ENCODE peak calls at places on chromosomes 16 and 17, in nine cellular contexts. One of them, this sample, is unnamed.

GRCh38 chr16:85676466-85676865 is 12.3 kb downstream of the GINS2 start:
- ATAC-seq in activated naive CD8-positive, alpha-beta T cell treated with anti-CD3 and anti-CD28 coated beads, Interleukin-2, amount 50 U/mL, for 24 hours: no peak
- ATAC-seq in T-cell: no peak
- ATAC-seq in CD8-positive, alpha-beta T cell: no peak
- ATAC-seq in activated CD8-positive, alpha-beta T cell treated with anti-CD3 and anti-CD28 coated beads for 36 hours: no peak
- ATAC-seq in activated T-cell treated with anti-CD3 and anti-CD28 coated beads, Interleukin-2, amount 50 U/mL, for 4 hours: no peak
- ATAC-seq in stimulated activated naive B cell treated with anti-CD40 and anti-IgM and Interleukin-4, amounts not matched to agents 10 μg/mL and 1 μg/mL and 100 μg/mL, for 72 hours: no peak
- ATAC-seq in naive B cell: no peak
- ATAC-seq in Panc1: no peak
- ATAC-seq in this sample: no peak

GRCh38 chr16:27867122-27868110 is 196.1 kb downstream of the GSG1L start:
- ATAC-seq in activated CD8-positive, alpha-beta T cell treated with anti-CD3 and anti-CD28 coated beads for 36 hours: peak; percentile 99
- ATAC-seq in T-cell: peak; percentile 54
- ATAC-seq in activated naive CD8-positive, alpha-beta T cell treated with anti-CD3 and anti-CD28 coated beads, Interleukin-2, amount 50 U/mL, for 24 hours: peak; percentile 69
- ATAC-seq in stimulated activated naive B cell treated with anti-CD40 and anti-IgM and Interleukin-4, amounts not matched to agents 10 μg/mL and 1 μg/mL and 100 μg/mL, for 72 hours: peak; percentile 46
- ATAC-seq in CD8-positive, alpha-beta T cell: peak; percentile 78
- ATAC-seq in naive B cell: no peak
- ATAC-seq in Panc1: peak; percentile 94
- ATAC-seq in activated T-cell treated with anti-CD3 and anti-CD28 coated beads, Interleukin-2, amount 50 U/mL, for 4 hours: peak; percentile 62
- ATAC-seq in this sample: peak; percentile 93

GRCh38 chr17:18093616-18094408 is 6.1 kb downstream of the DRG2 start:
- ATAC-seq in CD8-positive, alpha-beta T cell: no peak
- ATAC-seq in stimulated activated naive B cell treated with anti-CD40 and anti-IgM and Interleukin-4, amounts not matched to agents 10 μg/mL and 1 μg/mL and 100 μg/mL, for 72 hours: no peak
- ATAC-seq in activated CD8-positive, alpha-beta T cell treated with anti-CD3 and anti-CD28 coated beads for 36 hours: peak; percentile 56
- ATAC-seq in activated T-cell treated with anti-CD3 and anti-CD28 coated beads, Interleukin-2, amount 50 U/mL, for 4 hours: peak; percentile 30
- ATAC-seq in naive B cell: no peak
- ATAC-seq in activated naive CD8-positive, alpha-beta T cell treated with anti-CD3 and anti-CD28 coated beads, Interleukin-2, amount 50 U/mL, for 24 hours: no peak
- ATAC-seq in Panc1: peak; percentile 79
- ATAC-seq in T-cell: no peak
- ATAC-seq in this sample: peak; percentile 23

GRCh38 chr17:81092518-81093095 is 57.7 kb downstream of the BAIAP2 start:
- ATAC-seq in T-cell: no peak
- ATAC-seq in naive B cell: no peak
- ATAC-seq in activated CD8-positive, alpha-beta T cell treated with anti-CD3 and anti-CD28 coated beads for 36 hours: no peak
- ATAC-seq in activated T-cell treated with anti-CD3 and anti-CD28 coated beads, Interleukin-2, amount 50 U/mL, for 4 hours: no peak
- ATAC-seq in Panc1: no peak
- ATAC-seq in activated naive CD8-positive, alpha-beta T cell treated with anti-CD3 and anti-CD28 coated beads, Interleukin-2, amount 50 U/mL, for 24 hours: no peak
- ATAC-seq in stimulated activated naive B cell treated with anti-CD40 and anti-IgM and Interleukin-4, amounts not matched to agents 10 μg/mL and 1 μg/mL and 100 μg/mL, for 72 hours: no peak
- ATAC-seq in CD8-positive, alpha-beta T cell: no peak
- ATAC-seq in this sample: no peak

GRCh38 chr17:9765302-9765701 is 26.1 kb downstream of the DHRS7C start:
- ATAC-seq in activated CD8-positive, alpha-beta T cell treated with anti-CD3 and anti-CD28 coated beads for 36 hours: no peak
- ATAC-seq in T-cell: no peak
- ATAC-seq in Panc1: no peak
- ATAC-seq in activated naive CD8-positive, alpha-beta T cell treated with anti-CD3 and anti-CD28 coated beads, Interleukin-2, amount 50 U/mL, for 24 hours: no peak
- ATAC-seq in activated T-cell treated with anti-CD3 and anti-CD28 coated beads, Interleukin-2, amount 50 U/mL, for 4 hours: no peak
- ATAC-seq in stimulated activated naive B cell treated with anti-CD40 and anti-IgM and Interleukin-4, amounts not matched to agents 10 μg/mL and 1 μg/mL and 100 μg/mL, for 72 hours: no peak
- ATAC-seq in naive B cell: no peak
- ATAC-seq in CD8-positive, alpha-beta T cell: no peak
- ATAC-seq in this sample: no peak

GRCh38 chr17:41717408-41718286 is 5.5 kb downstream of the GAST start:
- ATAC-seq in activated CD8-positive, alpha-beta T cell treated with anti-CD3 and anti-CD28 coated beads for 36 hours: peak; percentile 84
- ATAC-seq in T-cell: peak; percentile 83
- ATAC-seq in activated T-cell treated with anti-CD3 and anti-CD28 coated beads, Interleukin-2, amount 50 U/mL, for 4 hours: peak; percentile 78
- ATAC-seq in naive B cell: no peak
- ATAC-seq in stimulated activated naive B cell treated with anti-CD40 and anti-IgM and Interleukin-4, amounts not matched to agents 10 μg/mL and 1 μg/mL and 100 μg/mL, for 72 hours: no peak
- ATAC-seq in CD8-positive, alpha-beta T cell: peak; percentile 97
- ATAC-seq in activated naive CD8-positive, alpha-beta T cell treated with anti-CD3 and anti-CD28 coated beads, Interleukin-2, amount 50 U/mL, for 24 hours: no peak
- ATAC-seq in Panc1: peak; percentile 54
- ATAC-seq in this sample: peak; percentile 69

GRCh38 chr17:57257213-57257873 is 1.0 kb downstream of the MSI2 start:
- ATAC-seq in stimulated activated naive B cell treated with anti-CD40 and anti-IgM and Interleukin-4, amounts not matched to agents 10 μg/mL and 1 μg/mL and 100 μg/mL, for 72 hours: no peak
- ATAC-seq in Panc1: no peak
- ATAC-seq in activated T-cell treated with anti-CD3 and anti-CD28 coated beads, Interleukin-2, amount 50 U/mL, for 4 hours: no peak
- ATAC-seq in T-cell: no peak
- ATAC-seq in naive B cell: peak; percentile 20
- ATAC-seq in CD8-positive, alpha-beta T cell: peak; percentile 16
- ATAC-seq in activated naive CD8-positive, alpha-beta T cell treated with anti-CD3 and anti-CD28 coated beads, Interleukin-2, amount 50 U/mL, for 24 hours: no peak
- ATAC-seq in activated CD8-positive, alpha-beta T cell treated with anti-CD3 and anti-CD28 coated beads for 36 hours: peak; percentile 21
- ATAC-seq in this sample: peak; percentile 21

GRCh38 chr17:63258785-63259184 is 187.3 kb downstream of the CYB561 start:
- ATAC-seq in stimulated activated naive B cell treated with anti-CD40 and anti-IgM and Interleukin-4, amounts not matched to agents 10 μg/mL and 1 μg/mL and 100 μg/mL, for 72 hours: no peak
- ATAC-seq in activated T-cell treated with anti-CD3 and anti-CD28 coated beads, Interleukin-2, amount 50 U/mL, for 4 hours: no peak
- ATAC-seq in CD8-positive, alpha-beta T cell: no peak
- ATAC-seq in Panc1: no peak
- ATAC-seq in naive B cell: no peak
- ATAC-seq in activated CD8-positive, alpha-beta T cell treated with anti-CD3 and anti-CD28 coated beads for 36 hours: no peak
- ATAC-seq in T-cell: no peak
- ATAC-seq in activated naive CD8-positive, alpha-beta T cell treated with anti-CD3 and anti-CD28 coated beads, Interleukin-2, amount 50 U/mL, for 24 hours: no peak
- ATAC-seq in this sample: no peak

GRCh38 chr16:24146523-24146922 is 109.6 kb upstream of the CACNG3 start:
- ATAC-seq in activated CD8-positive, alpha-beta T cell treated with anti-CD3 and anti-CD28 coated beads for 36 hours: no peak
- ATAC-seq in Panc1: no peak
- ATAC-seq in T-cell: no peak
- ATAC-seq in naive B cell: no peak
- ATAC-seq in activated T-cell treated with anti-CD3 and anti-CD28 coated beads, Interleukin-2, amount 50 U/mL, for 4 hours: no peak
- ATAC-seq in stimulated activated naive B cell treated with anti-CD40 and anti-IgM and Interleukin-4, amounts not matched to agents 10 μg/mL and 1 μg/mL and 100 μg/mL, for 72 hours: no peak
- ATAC-seq in activated naive CD8-positive, alpha-beta T cell treated with anti-CD3 and anti-CD28 coated beads, Interleukin-2, amount 50 U/mL, for 24 hours: no peak
- ATAC-seq in CD8-positive, alpha-beta T cell: no peak
- ATAC-seq in this sample: no peak

GRCh38 chr17:41695954-41696720 is 7.5 kb downstream of the EIF1 start:
- ATAC-seq in stimulated activated naive B cell treated with anti-CD40 and anti-IgM and Interleukin-4, amounts not matched to agents 10 μg/mL and 1 μg/mL and 100 μg/mL, for 72 hours: peak; percentile 75
- ATAC-seq in naive B cell: peak; percentile 34
- ATAC-seq in activated T-cell treated with anti-CD3 and anti-CD28 coated beads, Interleukin-2, amount 50 U/mL, for 4 hours: peak; percentile 39
- ATAC-seq in CD8-positive, alpha-beta T cell: peak; percentile 55
- ATAC-seq in T-cell: peak; percentile 56
- ATAC-seq in activated CD8-positive, alpha-beta T cell treated with anti-CD3 and anti-CD28 coated beads for 36 hours: peak; percentile 70
- ATAC-seq in activated naive CD8-positive, alpha-beta T cell treated with anti-CD3 and anti-CD28 coated beads, Interleukin-2, amount 50 U/mL, for 24 hours: peak; percentile 45
- ATAC-seq in Panc1: peak; percentile 66
- ATAC-seq in this sample: peak; percentile 53

GRCh38 chr16:89071686-89072182 is 21.9 kb upstream of the ACSF3 start:
- ATAC-seq in activated T-cell treated with anti-CD3 and anti-CD28 coated beads, Interleukin-2, amount 50 U/mL, for 4 hours: no peak
- ATAC-seq in CD8-positive, alpha-beta T cell: no peak
- ATAC-seq in stimulated activated naive B cell treated with anti-CD40 and anti-IgM and Interleukin-4, amounts not matched to agents 10 μg/mL and 1 μg/mL and 100 μg/mL, for 72 hours: no peak
- ATAC-seq in activated CD8-positive, alpha-beta T cell treated with anti-CD3 and anti-CD28 coated beads for 36 hours: no peak
- ATAC-seq in Panc1: no peak
- ATAC-seq in T-cell: no peak
- ATAC-seq in naive B cell: no peak
- ATAC-seq in activated naive CD8-positive, alpha-beta T cell treated with anti-CD3 and anti-CD28 coated beads, Interleukin-2, amount 50 U/mL, for 24 hours: no peak
- ATAC-seq in this sample: no peak

GRCh38 chr17:38333635-38334295 is 10.0 kb downstream of the GPR179 start:
- ATAC-seq in T-cell: peak; percentile 39
- ATAC-seq in naive B cell: no peak
- ATAC-seq in activated CD8-positive, alpha-beta T cell treated with anti-CD3 and anti-CD28 coated beads for 36 hours: peak; percentile 91
- ATAC-seq in stimulated activated naive B cell treated with anti-CD40 and anti-IgM and Interleukin-4, amounts not matched to agents 10 μg/mL and 1 μg/mL and 100 μg/mL, for 72 hours: peak; percentile 68
- ATAC-seq in activated naive CD8-positive, alpha-beta T cell treated with anti-CD3 and anti-CD28 coated beads, Interleukin-2, amount 50 U/mL, for 24 hours: peak; percentile 50
- ATAC-seq in CD8-positive, alpha-beta T cell: peak; percentile 63
- ATAC-seq in activated T-cell treated with anti-CD3 and anti-CD28 coated beads, Interleukin-2, amount 50 U/mL, for 4 hours: peak; percentile 40
- ATAC-seq in Panc1: peak; percentile 78
- ATAC-seq in this sample: peak; percentile 60

GRCh38 chr17:40069751-40070643 is 7.2 kb downstream of the THRA start:
- ATAC-seq in CD8-positive, alpha-beta T cell: peak; percentile 55
- ATAC-seq in stimulated activated naive B cell treated with anti-CD40 and anti-IgM and Interleukin-4, amounts not matched to agents 10 μg/mL and 1 μg/mL and 100 μg/mL, for 72 hours: peak; percentile 43
- ATAC-seq in activated CD8-positive, alpha-beta T cell treated with anti-CD3 and anti-CD28 coated beads for 36 hours: peak; percentile 60
- ATAC-seq in Panc1: peak; percentile 42
- ATAC-seq in naive B cell: peak; percentile 62
- ATAC-seq in activated T-cell treated with anti-CD3 and anti-CD28 coated beads, Interleukin-2, amount 50 U/mL, for 4 hours: peak; percentile 29
- ATAC-seq in T-cell: peak; percentile 45
- ATAC-seq in activated naive CD8-positive, alpha-beta T cell treated with anti-CD3 and anti-CD28 coated beads, Interleukin-2, amount 50 U/mL, for 24 hours: peak; percentile 58
- ATAC-seq in this sample: peak; percentile 13

GRCh38 chr17:51638909-51639308 is 378.6 kb downstream of the UTP18 start:
- ATAC-seq in activated naive CD8-positive, alpha-beta T cell treated with anti-CD3 and anti-CD28 coated beads, Interleukin-2, amount 50 U/mL, for 24 hours: no peak
- ATAC-seq in T-cell: no peak
- ATAC-seq in stimulated activated naive B cell treated with anti-CD40 and anti-IgM and Interleukin-4, amounts not matched to agents 10 μg/mL and 1 μg/mL and 100 μg/mL, for 72 hours: no peak
- ATAC-seq in activated CD8-positive, alpha-beta T cell treated with anti-CD3 and anti-CD28 coated beads for 36 hours: no peak
- ATAC-seq in activated T-cell treated with anti-CD3 and anti-CD28 coated beads, Interleukin-2, amount 50 U/mL, for 4 hours: no peak
- ATAC-seq in Panc1: no peak
- ATAC-seq in CD8-positive, alpha-beta T cell: no peak
- ATAC-seq in naive B cell: no peak
- ATAC-seq in this sample: no peak

GRCh38 chr16:84700518-84701277 is 898 bp downstream of the USP10 start:
- ATAC-seq in activated CD8-positive, alpha-beta T cell treated with anti-CD3 and anti-CD28 coated beads for 36 hours: peak; percentile 37
- ATAC-seq in naive B cell: peak; percentile 41
- ATAC-seq in T-cell: peak; percentile 51
- ATAC-seq in stimulated activated naive B cell treated with anti-CD40 and anti-IgM and Interleukin-4, amounts not matched to agents 10 μg/mL and 1 μg/mL and 100 μg/mL, for 72 hours: peak; percentile 37
- ATAC-seq in Panc1: peak; percentile 37
- ATAC-seq in activated T-cell treated with anti-CD3 and anti-CD28 coated beads, Interleukin-2, amount 50 U/mL, for 4 hours: peak; percentile 52
- ATAC-seq in CD8-positive, alpha-beta T cell: peak; percentile 56
- ATAC-seq in activated naive CD8-positive, alpha-beta T cell treated with anti-CD3 and anti-CD28 coated beads, Interleukin-2, amount 50 U/mL, for 24 hours: peak; percentile 42
- ATAC-seq in this sample: peak; percentile 41